ENCODE peak calls at places on chromosomes 12 and 14, in seven cellular contexts. Z is neural progenitor cell, B is SK-N-SH, F is neuronal stem cell, V is left ventricle myocardium inferior, J is coronary artery, S is HepG2. X is an unnamed sample.

GRCh38 chr14:68664225-68664681 is 128.6 kb downstream of the ZFP36L1 start:
- DNase-seq in S (no peak), V (no peak), B (no peak), J (peak), F (no peak), Z (no peak), X (no peak)

GRCh38 chr14:64812412-64812811 is 67.3 kb downstream of the SPTB start:
- DNase-seq in V (no peak), S (no peak), B (no peak), Z (peak), J (no peak), F (no peak), X (peak)

GRCh38 chr14:22837750-22838538 is 1.6 kb downstream of the MMP14 start:
- DNase-seq in V (peak), Z (no peak), F (no peak), B (no peak), S (no peak), J (peak), X (no peak)

GRCh38 chr12:88633312-88633711 is 53.0 kb upstream of the KITLG start:
- DNase-seq in Z (no peak), B (no peak), S (no peak), J (no peak), F (no peak), V (no peak), X (no peak)

GRCh38 chr14:64605926-64606685 is 56.3 kb downstream of the PPP1R36 start:
- DNase-seq in S (no peak), V (no peak), J (no peak), Z (no peak), B (no peak), F (no peak), X (no peak)

GRCh38 chr12:4448943-4449861 is 3.6 kb upstream of the FGF6 start:
- DNase-seq in V (no peak), B (no peak), J (no peak), F (no peak), S (peak), Z (no peak), X (no peak)

GRCh38 chr14:30673071-30673470 is 51.0 kb downstream of the SCFD1 start:
- DNase-seq in J (no peak), S (no peak), F (no peak), V (no peak), B (no peak), Z (no peak), X (no peak)

GRCh38 chr12:34301251-34302130 is 279.2 kb downstream of the ALG10 start:
- DNase-seq in Z (no peak), B (no peak), J (no peak), V (no peak), S (no peak), F (no peak), X (no peak)

GRCh38 chr12:117161460-117162166 is 28.7 kb downstream of the FBXO21 start:
- DNase-seq in F (no peak), Z (no peak), B (no peak), V (no peak), J (no peak), S (no peak), X (no peak)

GRCh38 chr14:57714487-57714899 is 151.4 kb downstream of the SLC35F4 start:
- DNase-seq in J (no peak), F (no peak), B (no peak), V (no peak), S (no peak), Z (peak), X (peak)

GRCh38 chr12:122303068-122303467 is 36.8 kb upstream of the VPS33A start:
- DNase-seq in V (no peak), J (no peak), F (no peak), Z (no peak), B (no peak), S (no peak), X (no peak)

GRCh38 chr12:24778486-24779304 is 170.2 kb downstream of the BCAT1 start:
- DNase-seq in B (peak), V (no peak), Z (peak), S (peak), J (no peak), F (peak), X (no peak)

GRCh38 chr14:30299915-30300314 is 259.0 kb upstream of the G2E3 start:
- DNase-seq in J (no peak), Z (no peak), B (no peak), F (no peak), V (no peak), S (no peak), X (no peak)

GRCh38 chr14:96104469-96105057 is 65.4 kb downstream of the C14orf132 start:
- DNase-seq in V (peak), J (peak), F (no peak), Z (no peak), S (peak), B (no peak), X (peak)
- H3K4me3 ChIP-seq in V (no peak), J (no peak), F (no peak), Z (no peak), S (no peak), B (no peak), X (peak)

GRCh38 chr12:76879710-76880025 is 849 bp upstream of the CSRP2 start:
- DNase-seq in J (peak), V (no peak), F (no peak), Z (no peak), B (no peak), S (no peak), X (no peak)
- H3K27ac ChIP-seq in J (peak), V (peak), F (peak), Z (no peak), B (peak), S (no peak), X (peak)

DNA sequence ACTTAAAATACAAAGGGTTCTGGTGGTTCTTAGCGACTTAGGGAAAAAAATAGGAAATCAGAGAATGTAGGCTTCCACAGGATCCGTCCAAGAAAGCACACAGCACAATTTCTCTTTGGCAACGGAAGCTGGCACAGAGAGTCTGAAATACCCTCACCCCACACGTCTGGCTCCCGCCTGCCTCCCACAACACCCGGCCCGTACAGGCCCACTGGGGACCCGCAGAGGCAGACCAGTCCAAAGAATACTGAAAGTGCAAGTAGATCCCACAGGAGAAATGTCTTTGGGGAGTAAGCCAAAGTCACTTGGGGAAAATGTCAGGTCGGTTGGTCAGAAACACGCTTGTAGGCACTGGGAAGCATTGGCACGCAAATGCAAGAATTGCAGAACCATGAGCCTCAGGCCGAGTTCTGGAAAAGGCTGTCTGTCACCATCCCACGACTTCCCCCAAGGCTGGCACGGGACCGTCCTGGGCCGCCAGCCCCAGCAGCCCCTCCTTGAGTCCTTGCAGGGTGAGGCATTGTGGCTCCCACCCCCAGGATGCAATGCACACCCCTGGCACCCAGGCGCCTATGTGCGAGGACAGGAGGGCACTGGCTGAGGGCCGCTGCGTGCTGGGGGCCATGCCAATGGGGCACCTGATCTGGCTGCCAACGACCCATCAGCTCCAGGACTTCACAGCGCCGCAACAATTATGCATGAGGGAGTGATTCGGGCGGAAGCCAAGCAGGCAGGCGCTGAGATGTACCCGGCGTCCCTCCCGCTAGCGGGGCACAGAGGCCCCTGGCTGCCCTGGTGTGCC is 29.7 kb downstream of the CHGA start:
- DNase-seq in Z (no peak), B (no peak), F (no peak), V (peak), J (peak), S (no peak), X (no peak)
- H3K4me3 ChIP-seq in Z (no peak), B (no peak), F (no peak), V (no peak), J (peak), S (no peak), X (no peak)

GRCh38 chr12:96215933-96216273 is 21.7 kb downstream of the ELK3 start:
- DNase-seq in V (no peak), Z (peak), B (no peak), S (no peak), J (peak), F (no peak), X (no peak)
- H3K27ac ChIP-seq in V (peak), Z (no peak), B (no peak), S (no peak), J (no peak), F (no peak), X (no peak)

GRCh38 chr14:61471297-61471980 is 150.1 kb downstream of the PRKCH start:
- DNase-seq in B (peak), V (no peak), F (no peak), J (no peak), S (no peak), Z (no peak), X (no peak)
- H3K4me3 ChIP-seq in B (peak), V (peak), F (no peak), J (peak), S (no peak), Z (no peak), X (no peak)

GRCh38 chr12:52243264-52243773 is 10.3 kb downstream of the KRT7 start:
- DNase-seq in S (no peak), J (no peak), Z (no peak), F (no peak), V (no peak), B (peak), X (no peak)
- H3K27ac ChIP-seq in S (no peak), J (peak), Z (no peak), F (no peak), V (no peak), B (peak), X (no peak)

GRCh38 chr12:110249105-110249504 is 31.9 kb upstream of the ATP2A2 start:
- DNase-seq in B (no peak), J (no peak), Z (no peak), F (no peak), S (no peak), V (no peak), X (peak)
- H3K4me3 ChIP-seq in B (no peak), J (no peak), Z (no peak), F (no peak), S (no peak), V (no peak), X (no peak)

GRCh38 chr12:109594566-109595317 is 21.1 kb downstream of the MVK start:
- DNase-seq in S (no peak), B (no peak), Z (no peak), V (no peak), J (no peak), F (no peak), X (peak)
- H3K27ac ChIP-seq in S (no peak), B (no peak), Z (no peak), V (no peak), J (no peak), F (no peak), X (no peak)

DNA sequence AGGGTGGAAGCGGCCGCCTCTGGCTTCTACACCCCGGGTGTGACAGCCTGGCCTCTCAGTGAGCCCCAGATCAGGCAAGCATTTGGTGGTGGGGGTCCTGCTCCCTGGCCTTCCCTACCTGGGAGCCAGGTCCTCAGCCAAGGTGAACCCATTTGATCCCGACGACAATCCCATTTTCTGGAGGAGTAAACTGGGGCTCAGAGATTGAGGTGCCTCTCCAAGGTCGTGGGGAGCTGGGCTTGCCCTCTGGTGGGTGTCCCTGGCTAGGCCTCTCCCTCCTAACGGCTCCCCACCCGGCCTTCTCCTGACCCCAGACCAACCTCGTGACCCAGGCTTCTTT is 2.7 kb upstream of the EXOC3L4 start:
- DNase-seq in V (no peak), J (no peak), S (no peak), B (no peak), Z (no peak), F (no peak), X (no peak)
- H3K4me3 ChIP-seq in V (peak), J (peak), S (peak), B (no peak), Z (peak), F (peak), X (peak)

X was measured in WERI-Rb-1.